ENCODE peak calls at places on chromosome 19, in four cellular contexts. One of them, this sample, is unnamed.

GRCh38 chr19:35901854-35902661 is at the start of gene HCST:
- DNase-seq in pancreas: no peak
- DNase-seq in thoracic aorta: no peak
- DNase-seq in fibroblast of lung: no peak
- DNase-seq in this sample: peak

GRCh38 chr19:39813264-39813998 is 20.5 kb downstream of the DYRK1B start:
- DNase-seq in pancreas: no peak
- DNase-seq in thoracic aorta: no peak
- DNase-seq in fibroblast of lung: no peak
- DNase-seq in this sample: no peak

GRCh38 chr19:22784051-22784450 is at the start of gene ZNF99:
- DNase-seq in pancreas: no peak
- DNase-seq in thoracic aorta: peak
- DNase-seq in fibroblast of lung: no peak
- DNase-seq in this sample: no peak

GRCh38 chr19:44848036-44848804 is 2.1 kb downstream of the NECTIN2 start:
- DNase-seq in pancreas: peak
- DNase-seq in thoracic aorta: no peak
- DNase-seq in fibroblast of lung: peak
- DNase-seq in this sample: peak

GRCh38 chr19:46205183-46205984 is 24.2 kb upstream of the IGFL1 start:
- DNase-seq in pancreas: no peak
- DNase-seq in thoracic aorta: no peak
- DNase-seq in fibroblast of lung: no peak
- DNase-seq in this sample: no peak

GRCh38 chr19:47729799-47730520 is 15.4 kb upstream of the NOP53 start:
- DNase-seq in pancreas: peak
- DNase-seq in thoracic aorta: no peak
- DNase-seq in fibroblast of lung: no peak
- DNase-seq in this sample: peak

GRCh38 chr19:41886761-41887710 is 4.1 kb downstream of the ARHGEF1 start:
- DNase-seq in pancreas: no peak
- DNase-seq in thoracic aorta: no peak
- DNase-seq in fibroblast of lung: no peak
- DNase-seq in this sample: peak

GRCh38 chr19:5903054-5903501 is 512 bp downstream of the NDUFA11 start:
- DNase-seq in pancreas: no peak
- DNase-seq in thoracic aorta: no peak
- DNase-seq in fibroblast of lung: peak
- DNase-seq in this sample: no peak

GRCh38 chr19:55703790-55704215 is 28.8 kb downstream of the EPN1 start:
- DNase-seq in pancreas: peak
- DNase-seq in thoracic aorta: no peak
- DNase-seq in fibroblast of lung: peak
- DNase-seq in this sample: peak

GRCh38 chr19:21439372-21439771 is 42.4 kb downstream of the ZNF493 start:
- DNase-seq in pancreas: peak
- DNase-seq in thoracic aorta: no peak
- DNase-seq in fibroblast of lung: peak
- DNase-seq in this sample: peak

GRCh38 chr19:58325623-58326022 is 1.2 kb upstream of the ZSCAN22 start:
- DNase-seq in pancreas: no peak
- DNase-seq in thoracic aorta: no peak
- DNase-seq in fibroblast of lung: no peak
- DNase-seq in this sample: peak

GRCh38 chr19:46927893-46928292 is 67.1 kb downstream of the ARHGAP35 start:
- DNase-seq in pancreas: no peak
- DNase-seq in thoracic aorta: no peak
- DNase-seq in fibroblast of lung: no peak
- DNase-seq in this sample: no peak

GRCh38 chr19:11088508-11089253 is 582 bp upstream of the LDLR start:
- DNase-seq in pancreas: no peak
- DNase-seq in thoracic aorta: no peak
- DNase-seq in fibroblast of lung: peak
- DNase-seq in this sample: no peak

GRCh38 chr19:35266904-35267817 is 1.6 kb upstream of the USF2 start:
- DNase-seq in pancreas: peak
- DNase-seq in thoracic aorta: no peak
- DNase-seq in fibroblast of lung: peak
- DNase-seq in this sample: peak

GRCh38 chr19:988081-988480 is 3.9 kb downstream of the WDR18 start:
- DNase-seq in pancreas: no peak
- DNase-seq in thoracic aorta: no peak
- DNase-seq in fibroblast of lung: no peak
- DNase-seq in this sample: no peak

GRCh38 chr19:988510-988909 is 4.4 kb downstream of the WDR18 start:
- DNase-seq in pancreas: no peak
- DNase-seq in thoracic aorta: no peak
- DNase-seq in fibroblast of lung: no peak
- DNase-seq in this sample: no peak

GRCh38 chr19:990746-991145 is 6.6 kb downstream of the WDR18 start:
- DNase-seq in pancreas: no peak
- DNase-seq in thoracic aorta: no peak
- DNase-seq in fibroblast of lung: no peak
- DNase-seq in this sample: no peak

GRCh38 chr19:990119-990571 is 6.0 kb downstream of the WDR18 start:
- DNase-seq in pancreas: no peak
- DNase-seq in thoracic aorta: no peak
- DNase-seq in fibroblast of lung: no peak
- DNase-seq in this sample: no peak

DNA sequence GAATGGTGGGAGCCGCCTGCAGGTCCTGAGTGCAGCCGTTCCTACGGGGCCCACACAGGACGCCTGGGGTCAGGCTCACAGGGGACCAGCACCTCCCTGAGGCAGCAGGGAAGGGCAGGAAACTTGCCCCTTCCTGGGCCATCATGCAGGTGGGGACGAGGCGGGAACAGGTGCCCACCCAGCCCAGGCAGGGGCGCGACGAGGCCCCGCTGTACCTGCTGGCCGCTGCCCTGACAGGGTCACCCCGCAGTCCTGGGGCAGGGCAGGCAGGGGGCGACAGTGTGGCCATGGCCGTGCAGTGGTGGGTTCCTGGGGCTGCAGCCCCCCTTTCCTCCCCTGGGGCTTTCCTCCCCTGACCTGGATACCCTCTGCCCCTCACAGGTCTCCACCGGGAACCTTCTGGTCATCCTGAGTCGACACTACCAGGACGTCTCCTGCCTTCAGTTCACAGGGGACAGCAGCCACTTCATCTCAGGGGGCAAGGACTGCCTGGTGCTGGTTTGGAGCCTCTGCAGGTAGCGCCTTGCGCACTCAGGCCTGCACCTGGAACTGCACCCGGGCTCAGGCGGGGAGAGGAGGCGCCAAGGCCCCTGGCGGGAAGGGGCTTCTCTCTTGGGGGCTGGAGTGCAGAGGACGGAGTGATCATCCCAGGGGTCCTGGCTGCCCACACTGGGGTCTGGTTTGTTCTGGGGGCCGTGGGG is 5.4 kb downstream of the WDR18 start:
- DNase-seq in pancreas: no peak
- DNase-seq in thoracic aorta: no peak
- DNase-seq in fibroblast of lung: no peak
- DNase-seq in this sample: no peak
- TF ChIP-seq CTCF in pancreas: no peak
- TF ChIP-seq CTCF in thoracic aorta: no peak
- TF ChIP-seq CTCF in fibroblast of lung: peak
- TF ChIP-seq CTCF in this sample: no peak

GRCh38 chr19:17775991-17776803 is 18.7 kb upstream of the B3GNT3 start:
- DNase-seq in pancreas: no peak
- DNase-seq in thoracic aorta: no peak
- DNase-seq in fibroblast of lung: peak
- DNase-seq in this sample: no peak

GRCh38 chr19:17778621-17779280 is 16.2 kb upstream of the B3GNT3 start:
- DNase-seq in pancreas: no peak
- DNase-seq in thoracic aorta: no peak
- DNase-seq in fibroblast of lung: no peak
- DNase-seq in this sample: peak

GRCh38 chr19:17779281-17779930 is 15.5 kb upstream of the B3GNT3 start:
- DNase-seq in pancreas: no peak
- DNase-seq in thoracic aorta: no peak
- DNase-seq in fibroblast of lung: peak
- DNase-seq in this sample: peak

GRCh38 chr19:17775245-17775927 is 19.6 kb upstream of the B3GNT3 start:
- DNase-seq in pancreas: no peak
- DNase-seq in thoracic aorta: no peak
- DNase-seq in fibroblast of lung: no peak
- DNase-seq in this sample: peak

GRCh38 chr19:17777840-17778620 is 16.9 kb upstream of the B3GNT3 start:
- DNase-seq in pancreas: no peak
- DNase-seq in thoracic aorta: no peak
- DNase-seq in fibroblast of lung: no peak
- DNase-seq in this sample: peak
- H3K4me3 ChIP-seq in pancreas: no peak
- H3K4me3 ChIP-seq in thoracic aorta: peak
- H3K4me3 ChIP-seq in fibroblast of lung: no peak
- H3K4me3 ChIP-seq in this sample: peak

DNA sequence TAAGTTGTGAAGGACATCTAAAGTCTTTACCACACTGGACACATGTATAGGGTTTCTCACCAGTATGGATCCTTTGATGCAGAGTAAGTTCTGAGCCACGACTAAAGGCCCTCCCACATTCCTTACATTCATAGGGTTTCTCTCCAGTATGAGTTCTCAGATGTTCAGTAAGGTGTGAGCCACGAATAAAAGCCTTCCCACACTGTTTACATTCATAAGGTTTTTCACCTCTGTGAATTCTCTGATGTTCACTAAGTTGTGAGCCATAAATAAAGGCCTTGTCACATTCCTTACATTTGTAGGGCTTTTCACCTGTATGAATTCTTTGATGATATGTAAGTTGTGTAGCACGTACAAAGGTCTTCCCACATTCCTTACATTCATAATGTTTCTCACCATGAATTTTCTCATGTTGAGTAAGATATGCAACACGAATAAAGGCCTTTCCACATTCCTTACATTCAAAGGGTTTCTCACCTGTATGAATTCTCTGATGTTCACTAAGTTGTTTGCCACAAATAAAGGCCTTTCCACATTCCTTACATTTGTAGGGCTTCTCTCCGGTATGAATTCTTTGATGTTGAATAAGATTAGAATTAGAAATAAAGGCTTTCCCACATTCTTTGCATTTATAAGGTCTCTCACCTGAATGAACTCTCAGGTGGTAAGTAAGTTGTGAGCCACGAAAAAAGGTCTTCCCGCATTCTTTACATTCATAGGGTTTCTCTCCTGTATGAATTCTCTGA is 29.8 kb downstream of the ZNF571 start:
- DNase-seq in pancreas: no peak
- DNase-seq in thoracic aorta: no peak
- DNase-seq in fibroblast of lung: peak
- DNase-seq in this sample: no peak
- TF ChIP-seq CTCF in pancreas: no peak
- TF ChIP-seq CTCF in thoracic aorta: no peak
- TF ChIP-seq CTCF in fibroblast of lung: no peak
- TF ChIP-seq CTCF in this sample: no peak

DNA sequence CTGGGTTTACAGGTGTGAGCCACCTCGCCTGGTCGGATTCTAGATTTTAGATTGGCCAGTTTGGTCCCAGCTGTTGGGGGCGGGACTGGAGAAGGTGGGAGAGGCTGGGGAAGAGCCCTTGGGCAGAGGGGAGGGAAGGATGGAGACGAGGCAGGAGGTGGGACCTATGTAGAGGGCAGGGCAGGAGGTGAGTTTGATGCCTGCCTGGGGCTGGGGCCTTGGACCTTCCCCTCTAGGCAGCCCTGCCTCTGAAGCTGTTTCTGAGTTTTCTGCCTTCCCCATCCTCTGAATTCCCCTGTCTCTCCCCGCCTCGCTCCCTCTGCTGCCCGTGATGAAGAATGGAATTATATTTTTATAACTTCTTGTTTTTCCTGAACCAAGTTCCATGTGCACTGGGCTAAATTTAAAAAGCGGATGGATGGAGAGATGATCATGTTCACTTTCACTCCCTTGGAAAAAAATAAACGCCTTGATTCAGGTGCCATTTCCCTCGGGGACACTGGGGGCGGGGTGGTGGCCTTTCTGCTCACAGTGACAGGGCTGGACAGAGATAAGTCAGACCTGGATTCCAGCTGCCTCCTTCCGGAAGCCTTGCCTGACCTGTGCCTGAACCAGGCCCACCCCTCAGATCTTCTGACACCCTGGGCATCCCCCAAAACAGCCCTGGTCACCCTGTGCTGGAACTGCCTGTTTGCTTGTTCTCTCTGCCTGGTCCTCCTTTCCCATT is 16.5 kb upstream of the TNFAIP8L1 start:
- DNase-seq in pancreas: no peak
- DNase-seq in thoracic aorta: no peak
- DNase-seq in fibroblast of lung: no peak
- DNase-seq in this sample: no peak
- H3K4me3 ChIP-seq in pancreas: no peak
- H3K4me3 ChIP-seq in thoracic aorta: no peak
- H3K4me3 ChIP-seq in fibroblast of lung: no peak
- H3K4me3 ChIP-seq in this sample: no peak

GRCh38 chr19:34173145-34173956 is 1.0 kb downstream of the LSM14A start:
- DNase-seq in pancreas: peak
- DNase-seq in thoracic aorta: no peak
- DNase-seq in fibroblast of lung: peak
- DNase-seq in this sample: peak
- TF ChIP-seq CTCF in pancreas: no peak
- TF ChIP-seq CTCF in thoracic aorta: no peak
- TF ChIP-seq CTCF in fibroblast of lung: no peak
- TF ChIP-seq CTCF in this sample: peak

GRCh38 chr19:2186071-2186846 is 22.5 kb downstream of the DOT1L start:
- DNase-seq in pancreas: no peak
- DNase-seq in thoracic aorta: peak
- DNase-seq in fibroblast of lung: peak
- DNase-seq in this sample: no peak
- H3K4me3 ChIP-seq in pancreas: no peak
- H3K4me3 ChIP-seq in thoracic aorta: peak
- H3K4me3 ChIP-seq in fibroblast of lung: peak
- H3K4me3 ChIP-seq in this sample: no peak

GRCh38 chr19:49664171-49665070 is 1.2 kb downstream of the IRF3 start:
- DNase-seq in pancreas: peak
- DNase-seq in thoracic aorta: peak
- DNase-seq in fibroblast of lung: peak
- DNase-seq in this sample: peak
- TF ChIP-seq CTCF in pancreas: no peak
- TF ChIP-seq CTCF in thoracic aorta: peak
- TF ChIP-seq CTCF in fibroblast of lung: no peak
- TF ChIP-seq CTCF in this sample: peak

GRCh38 chr19:8965887-8966286 is 44.3 kb downstream of the MUC16 start:
- DNase-seq in pancreas: no peak
- DNase-seq in thoracic aorta: no peak
- DNase-seq in fibroblast of lung: no peak
- DNase-seq in this sample: no peak
- H3K4me3 ChIP-seq in pancreas: no peak
- H3K4me3 ChIP-seq in thoracic aorta: no peak
- H3K4me3 ChIP-seq in fibroblast of lung: no peak
- H3K4me3 ChIP-seq in this sample: no peak

This sample was measured in epithelial cell of esophagus.